ENCODE peak calls at places on chromosomes 1 and 21, in eight cellular contexts. J is GM12878, P is stomach, M is A549, C is spleen, T is esophagus muscularis mucosa, A is sigmoid colon, S is body of pancreas. Y is an unnamed sample.

GRCh38 chr1:54254055-54254454 is 54.1 kb downstream of the MRPL37 start:
- DNase-seq in T (no peak), J (no peak), M (no peak), A (no peak), P (no peak), C (no peak), S (no peak), Y (no peak)

GRCh38 chr1:183159960-183160359 is 26.1 kb upstream of the LAMC2 start:
- DNase-seq in S (peak), T (no peak), M (peak), J (no peak), C (no peak), A (no peak), P (peak), Y (no peak)

GRCh38 chr1:79603862-79604261 is 597.3 kb upstream of the ADGRL4 start:
- DNase-seq in C (no peak), S (no peak), A (no peak), P (no peak), T (no peak), J (no peak), M (no peak), Y (no peak)

GRCh38 chr1:10784998-10785854 is 11.2 kb downstream of the CASZ1 start:
- DNase-seq in J (no peak), C (no peak), M (no peak), S (no peak), P (peak), T (no peak), A (no peak), Y (no peak)

GRCh38 chr1:51910182-51910581 is 31.7 kb upstream of the NRDC start:
- DNase-seq in T (no peak), C (no peak), A (no peak), J (no peak), M (no peak), S (no peak), P (no peak), Y (no peak)

GRCh38 chr1:230681599-230681998 is 32.3 kb downstream of the AGT start:
- DNase-seq in P (no peak), T (no peak), S (peak), C (no peak), M (peak), J (no peak), A (no peak), Y (peak)

GRCh38 chr1:40651138-40651857 is 14.2 kb downstream of the RIMS3 start:
- DNase-seq in M (no peak), T (no peak), A (no peak), J (no peak), S (peak), C (peak), P (peak), Y (no peak)

GRCh38 chr1:24379733-24380315 is 33.8 kb downstream of the STPG1 start:
- DNase-seq in S (no peak), A (no peak), C (no peak), P (no peak), J (no peak), T (peak), M (no peak), Y (no peak)

GRCh38 chr1:51622455-51622913 is 5.6 kb downstream of the OSBPL9 start:
- DNase-seq in M (peak), A (peak), P (peak), S (peak), C (no peak), T (no peak), J (no peak), Y (peak)

GRCh38 chr1:226798427-226799411 is 59.6 kb upstream of the ITPKB start:
- DNase-seq in C (peak), P (peak), A (no peak), T (no peak), J (peak), M (no peak), S (peak), Y (no peak)
- TF ChIP-seq POLR2A in C (no peak), P (no peak), A (no peak), T (no peak), J (peak), M (no peak), S (no peak), Y (no peak)

DNA sequence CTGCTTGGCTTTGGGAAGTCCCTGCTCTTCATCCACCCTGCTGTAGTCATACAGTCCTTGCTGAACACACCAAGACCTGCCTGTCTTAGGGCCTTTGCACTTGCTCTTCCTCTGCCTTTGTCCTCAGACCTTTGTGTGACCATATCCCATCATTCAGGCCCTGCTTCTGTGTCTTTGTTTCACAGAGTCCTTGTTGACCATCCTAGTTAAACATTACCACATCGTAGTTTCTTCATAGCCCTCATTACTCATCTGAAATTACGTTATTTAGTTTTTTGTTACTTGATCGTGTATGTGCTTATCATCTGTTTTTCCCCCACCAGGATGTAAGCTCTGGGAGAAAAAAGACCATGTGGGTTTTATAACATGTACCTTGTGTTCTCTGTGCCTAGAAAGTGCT is 18.3 kb upstream of the SPRR5 start:
- DNase-seq in C (no peak), M (peak), T (peak), J (no peak), S (no peak), P (no peak), A (no peak), Y (no peak)
- H3K27ac ChIP-seq in C (no peak), M (no peak), T (no peak), J (no peak), S (no peak), P (no peak), A (no peak), Y (no peak)

DNA sequence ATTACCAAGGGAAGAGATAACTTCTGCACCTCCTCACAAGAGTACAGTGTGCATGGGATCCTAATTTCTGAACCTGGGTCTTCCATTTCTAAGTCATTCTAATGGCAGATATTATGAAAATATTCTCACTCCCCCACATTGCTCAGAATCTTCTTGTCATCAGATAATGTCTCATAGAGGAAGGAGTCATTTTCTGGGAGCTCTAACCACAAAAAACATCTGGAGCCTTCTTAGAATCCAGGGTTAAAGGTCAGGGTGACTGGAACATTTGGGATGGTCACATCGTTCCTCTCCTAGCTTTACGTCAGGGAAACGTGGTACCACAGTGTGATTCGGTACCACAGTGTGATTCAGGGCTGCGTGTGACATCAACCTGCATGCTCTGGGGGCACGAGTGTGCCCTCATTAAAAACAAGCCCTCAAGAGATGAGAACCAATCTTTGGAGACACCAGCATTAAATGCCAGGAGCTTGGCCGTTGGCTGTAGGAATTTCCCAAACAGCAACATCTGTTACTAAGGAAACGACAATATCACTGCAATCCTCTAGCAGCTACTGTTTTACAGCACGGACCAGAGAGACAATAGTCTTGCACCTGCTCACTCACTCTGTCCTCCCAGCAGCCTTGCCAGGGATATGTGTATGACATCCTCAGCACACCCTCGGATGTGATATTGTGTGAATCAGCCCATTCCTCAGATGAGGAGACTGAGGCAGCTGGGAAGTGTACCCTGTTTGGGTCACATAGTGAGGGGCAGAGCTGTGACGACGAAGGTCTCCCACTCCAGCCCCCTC is 179.1 kb downstream of the PSMG1 start:
- DNase-seq in J (no peak), S (no peak), M (no peak), P (no peak), T (no peak), C (no peak), A (no peak), Y (no peak)
- TF ChIP-seq POLR2A in J (no peak), S (no peak), M (no peak), P (no peak), T (no peak), C (no peak), A (no peak), Y (no peak)

GRCh38 chr1:227353186-227353585 is 34.9 kb upstream of the CDC42BPA start:
- DNase-seq in J (no peak), T (no peak), S (no peak), M (no peak), P (no peak), C (no peak), A (no peak), Y (no peak)

GRCh38 chr1:227355542-227356270 is 37.4 kb upstream of the CDC42BPA start:
- DNase-seq in M (no peak), S (no peak), J (no peak), A (no peak), C (no peak), T (no peak), P (no peak), Y (no peak)

GRCh38 chr1:227358079-227358358 is 39.7 kb upstream of the CDC42BPA start:
- DNase-seq in C (no peak), M (no peak), A (no peak), P (no peak), J (no peak), S (no peak), T (no peak), Y (no peak)

GRCh38 chr1:227356582-227357228 is 38.4 kb upstream of the CDC42BPA start:
- DNase-seq in C (no peak), A (no peak), M (peak), P (peak), J (no peak), S (peak), T (no peak), Y (no peak)

GRCh38 chr1:227357229-227358078 is 39.2 kb upstream of the CDC42BPA start:
- DNase-seq in J (no peak), P (peak), A (peak), C (peak), M (peak), S (peak), T (no peak), Y (peak)
- H3K27ac ChIP-seq in J (no peak), P (peak), A (peak), C (peak), M (peak), S (peak), T (peak), Y (peak)

GRCh38 chr1:159774465-159774864 is 6.3 kb upstream of the DUSP23 start:
- DNase-seq in M (no peak), S (no peak), C (no peak), J (no peak), T (no peak), P (no peak), A (no peak), Y (no peak)
- TF ChIP-seq POLR2A in M (no peak), S (no peak), C (no peak), J (no peak), T (no peak), P (no peak), A (no peak), Y (no peak)

Y was measured in adrenal gland.